ENCODE peak calls at places on chromosomes 5 and 9, in six cellular contexts. J, B, Z, N, C and L are unnamed samples.

GRCh38 chr9:131082774-131083512 is 13.4 kb upstream of the AIF1L start:
- DNase-seq in J (no peak), B (no peak), Z (no peak), N (no peak), C (no peak), L (no peak)

GRCh38 chr5:150644496-150644895 is 4.0 kb downstream of the SYNPO start:
- DNase-seq in J (no peak), B (no peak), Z (peak), N (no peak), C (no peak), L (no peak)

GRCh38 chr9:132978451-132979087 is at the start of gene GFI1B:
- DNase-seq in J (no peak), B (no peak), Z (no peak), N (no peak), C (peak), L (no peak)

GRCh38 chr5:122864842-122865241 is 19.4 kb downstream of the SNX24 start:
- DNase-seq in J (no peak), B (no peak), Z (no peak), N (no peak), C (no peak), L (no peak)

GRCh38 chr9:14932246-14932645 is 22.0 kb upstream of the FREM1 start:
- DNase-seq in J (no peak), B (no peak), Z (no peak), N (no peak), C (no peak), L (no peak)

GRCh38 chr5:67010684-67011409 is 185.8 kb downstream of the CD180 start:
- DNase-seq in J (no peak), B (no peak), Z (no peak), N (no peak), C (no peak), L (no peak)

GRCh38 chr5:65203746-65204145 is 278.0 kb downstream of the ADAMTS6 start:
- DNase-seq in J (no peak), B (no peak), Z (no peak), N (no peak), C (no peak), L (no peak)

GRCh38 chr9:80873861-80874260 is 815.5 kb downstream of the TLE1 start:
- DNase-seq in J (no peak), B (no peak), Z (no peak), N (no peak), C (no peak), L (no peak)

GRCh38 chr5:167657016-167657415 is 634.4 kb upstream of the WWC1 start:
- DNase-seq in J (no peak), B (no peak), Z (no peak), N (no peak), C (no peak), L (no peak)

GRCh38 chr5:173830421-173830820 is 57.7 kb upstream of the CPEB4 start:
- DNase-seq in J (no peak), B (no peak), Z (no peak), N (no peak), C (no peak), L (no peak)

GRCh38 chr5:113205807-113206206 is 229.0 kb downstream of the TSSK1B start:
- DNase-seq in J (peak), B (no peak), Z (peak), N (no peak), C (no peak), L (no peak)

GRCh38 chr9:106745457-106745856 is 117.5 kb upstream of the ZNF462 start:
- DNase-seq in J (no peak), B (no peak), Z (no peak), N (no peak), C (no peak), L (no peak)

GRCh38 chr9:87193925-87194380 is 246.6 kb upstream of the GAS1 start:
- DNase-seq in J (no peak), B (no peak), Z (no peak), N (no peak), C (no peak), L (no peak)

GRCh38 chr5:155522540-155522939 is 509.0 kb downstream of the KIF4B start:
- DNase-seq in J (no peak), B (no peak), Z (no peak), N (no peak), C (no peak), L (no peak)

GRCh38 chr5:1054799-1055775 is 46.5 kb downstream of the NKD2 start:
- DNase-seq in J (no peak), B (no peak), Z (no peak), N (no peak), C (no peak), L (no peak)

GRCh38 chr5:14487896-14488570 is 93.6 kb upstream of the OTULINL start:
- DNase-seq in J (no peak), B (peak), Z (no peak), N (no peak), C (no peak), L (no peak)

GRCh38 chr9:136439550-136440408 is at the start of gene INPP5E:
- DNase-seq in J (peak), B (peak), Z (peak), N (peak), C (peak), L (no peak)

GRCh38 chr9:112570731-112571167 is 84.1 kb downstream of the KIAA1958 start:
- DNase-seq in J (no peak), B (no peak), Z (peak), N (no peak), C (no peak), L (no peak)

GRCh38 chr5:82265052-82265451 is 13.1 kb downstream of the RPS23 start:
- DNase-seq in J (no peak), B (no peak), Z (no peak), N (no peak), C (no peak), L (no peak)

GRCh38 chr5:14204785-14205321 is 61.7 kb downstream of the TRIO start:
- DNase-seq in J (no peak), B (no peak), Z (peak), N (no peak), C (no peak), L (no peak)

GRCh38 chr5:56412601-56413379 is 179.7 kb upstream of the ANKRD55 start:
- DNase-seq in J (no peak), B (no peak), Z (no peak), N (no peak), C (no peak), L (peak)

GRCh38 chr5:136636001-136636400 is 270.7 kb upstream of the TRPC7 start:
- DNase-seq in J (no peak), B (no peak), Z (no peak), N (no peak), C (no peak), L (no peak)

GRCh38 chr9:76027426-76027825 is 137.0 kb downstream of the PCSK5 start:
- DNase-seq in J (no peak), B (no peak), Z (no peak), N (no peak), C (no peak), L (no peak)

GRCh38 chr9:18473551-18474279 is at the start of gene ADAMTSL1:
- DNase-seq in J (no peak), B (peak), Z (no peak), N (peak), C (no peak), L (no peak)

DNA sequence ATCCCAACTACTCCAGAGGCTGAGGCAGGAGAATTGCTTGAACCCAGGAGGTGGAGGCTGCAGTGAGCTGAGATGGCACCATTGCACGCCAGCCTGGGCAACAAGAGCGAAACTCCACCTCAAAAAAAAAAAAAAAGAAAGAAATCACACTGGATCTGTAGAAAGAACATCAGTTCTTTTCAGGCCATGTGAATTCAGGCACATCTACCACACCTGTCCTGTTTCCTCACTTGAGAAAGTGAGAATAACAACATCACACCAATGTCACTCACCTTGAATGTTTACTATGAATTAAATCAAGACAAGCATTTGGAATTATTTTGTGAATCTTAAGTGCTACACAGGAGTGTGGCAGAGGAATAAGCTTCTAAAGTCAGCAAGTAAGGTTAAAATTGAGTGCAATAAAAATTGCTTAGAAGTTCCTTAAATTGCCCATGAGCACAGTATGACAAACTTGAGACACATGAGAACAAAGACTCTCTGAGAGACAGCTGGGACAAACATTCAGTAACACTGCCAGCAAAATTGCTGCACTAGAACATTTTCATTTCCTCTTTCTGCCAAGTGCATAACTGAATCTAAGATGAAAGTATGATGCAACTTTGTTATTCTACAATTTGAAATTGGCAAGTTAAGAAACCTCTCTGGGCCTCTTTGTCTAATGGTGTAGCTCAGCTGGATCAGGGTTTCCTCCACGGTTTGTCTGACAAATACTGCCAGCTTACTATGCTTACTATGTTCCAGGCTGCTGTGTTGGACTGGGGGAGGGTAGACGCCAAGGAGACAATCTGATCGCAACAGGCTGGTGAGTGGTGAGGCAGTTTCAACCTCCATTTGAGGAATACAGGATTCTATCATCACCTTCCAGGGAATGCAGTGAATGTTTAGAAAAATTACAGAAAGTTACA is 1.9 kb upstream of the RIC1 start:
- DNase-seq in J (no peak), B (no peak), Z (no peak), N (no peak), C (peak), L (peak)
- H3K9ac ChIP-seq in J (no peak), B (no peak), Z (no peak), N (no peak), C (peak), L (peak)

GRCh38 chr5:157907479-157907878 is 48.5 kb upstream of the CLINT1 start:
- DNase-seq in J (no peak), B (no peak), Z (no peak), N (no peak), C (no peak), L (no peak)
- TF ChIP-seq ZNF274 in J (no peak), B (no peak), Z (no peak), N (no peak), C (no peak), L (no peak)

GRCh38 chr9:84207443-84208032 is 133.0 kb downstream of the SLC28A3 start:
- DNase-seq in J (no peak), B (no peak), Z (no peak), N (no peak), C (no peak), L (no peak)
- H3K9ac ChIP-seq in J (no peak), B (no peak), Z (no peak), N (no peak), C (no peak), L (no peak)

GRCh38 chr9:37029304-37029775 is 4.7 kb downstream of the PAX5 start:
- DNase-seq in J (no peak), B (peak), Z (no peak), N (no peak), C (peak), L (no peak)
- TF ChIP-seq ZNF274 in J (no peak), B (no peak), Z (no peak), N (no peak), C (no peak), L (no peak)

GRCh38 chr9:27367175-27367798 is 70.3 kb upstream of the EQTN start:
- DNase-seq in J (no peak), B (no peak), Z (no peak), N (no peak), C (no peak), L (peak)

GRCh38 chr9:27369591-27369990 is 72.6 kb upstream of the EQTN start:
- DNase-seq in J (no peak), B (no peak), Z (no peak), N (peak), C (no peak), L (no peak)

GRCh38 chr9:27365977-27366376 is 69.0 kb upstream of the EQTN start:
- DNase-seq in J (no peak), B (no peak), Z (no peak), N (no peak), C (no peak), L (peak)

GRCh38 chr9:27367922-27368316 is 71.0 kb upstream of the EQTN start:
- DNase-seq in J (no peak), B (no peak), Z (no peak), N (no peak), C (no peak), L (no peak)

GRCh38 chr9:27368317-27368985 is 71.5 kb upstream of the EQTN start:
- DNase-seq in J (no peak), B (no peak), Z (no peak), N (no peak), C (no peak), L (no peak)
- H3K9ac ChIP-seq in J (no peak), B (no peak), Z (no peak), N (no peak), C (no peak), L (no peak)